ENCODE peak calls at places on chromosomes 5 and 9, in six cellular contexts. L is activated T-helper 1 cell treated with Interleukin-2 at 50 U/mL for 16 hours; Z is breast epithelium; Q is NCI-H1436; H is naive thymus-derived CD8-positive, alpha-beta T cell; E is anterior cingulate cortex. W is an unnamed sample.

GRCh38 chr5:177546262-177546741 is 8.1 kb downstream of the FAM193B start:
- DNase-seq in Q (no peak), Z (no peak), H (no peak), L (no peak), E (no peak), W (no peak)

GRCh38 chr5:98095072-98095471 is 678.4 kb upstream of the RGMB start:
- DNase-seq in Z (no peak), E (no peak), L (no peak), H (no peak), Q (no peak), W (no peak)

GRCh38 chr5:177327539-177328522 is 16.1 kb upstream of the MXD3 start:
- DNase-seq in L (no peak), Q (no peak), Z (no peak), E (no peak), H (no peak), W (no peak)

GRCh38 chr9:111978616-111979015 is 82.0 kb downstream of the UGCG start:
- DNase-seq in Z (no peak), L (no peak), E (no peak), H (no peak), Q (no peak), W (no peak)

GRCh38 chr9:91433180-91433579 is 9.5 kb upstream of the NFIL3 start:
- DNase-seq in Q (peak), E (no peak), Z (no peak), L (no peak), H (no peak), W (no peak)

GRCh38 chr5:138869038-138869437 is 6.1 kb downstream of the LRRTM2 start:
- DNase-seq in H (no peak), L (no peak), E (no peak), Z (no peak), Q (no peak), W (no peak)

GRCh38 chr5:178206166-178207101 is 2.1 kb downstream of the HNRNPAB start:
- DNase-seq in E (no peak), Q (no peak), H (no peak), Z (no peak), L (no peak), W (no peak)

GRCh38 chr9:132721661-132722060 is 51.4 kb downstream of the GTF3C4 start:
- DNase-seq in Q (no peak), H (no peak), L (no peak), E (no peak), Z (no peak), W (no peak)

GRCh38 chr9:17204611-17205165 is 69.8 kb downstream of the CNTLN start:
- DNase-seq in Z (no peak), L (no peak), Q (no peak), E (no peak), H (no peak), W (no peak)

GRCh38 chr9:132983814-132984201 is 5.3 kb downstream of the GFI1B start:
- DNase-seq in Z (no peak), H (no peak), L (no peak), Q (no peak), E (no peak), W (no peak)

GRCh38 chr9:98383758-98384157 is 128.3 kb upstream of the TBC1D2 start:
- DNase-seq in L (no peak), Q (no peak), Z (no peak), E (no peak), H (no peak), W (no peak)